ENCODE peak calls at places on chromosomes 6 and 20, in seven cellular contexts. B is HepG2, S is SK-N-SH, I is HCT116, A is K562, C is GM12878, F is H1. U is an unnamed sample.

GRCh38 chr20:32965115-32965514 is 39.1 kb downstream of the SUN5 start:
- DNase-seq in S (peak; percentile 8), F (no peak), B (no peak), C (no peak), A (no peak), I (no peak), U (no peak)

GRCh38 chr6:153511896-153512496 is 380.9 kb upstream of the RGS17 start:
- DNase-seq in I (peak; percentile 8), A (peak; percentile 19), C (no peak), B (peak; percentile 29), F (no peak), S (peak; percentile 9), U (peak; percentile 4)

GRCh38 chr6:2471474-2471873 is 226.1 kb upstream of the GMDS start:
- DNase-seq in B (no peak), C (no peak), A (no peak), S (no peak), F (no peak), I (no peak), U (no peak)

GRCh38 chr20:57611605-57612311 is 8.5 kb downstream of the ZBP1 start:
- DNase-seq in B (no peak), I (no peak), F (no peak), S (no peak), A (no peak), C (no peak), U (no peak)

GRCh38 chr6:7919871-7920270 is 9.3 kb upstream of the TXNDC5 start:
- DNase-seq in C (no peak), I (peak; percentile 60), A (peak; percentile 67), S (no peak), B (peak; percentile 36), F (no peak), U (no peak)

GRCh38 chr6:85124472-85125428 is 325.1 kb upstream of the NT5E start:
- DNase-seq in S (no peak), B (no peak), I (peak; percentile 15), F (no peak), C (no peak), A (no peak), U (no peak)

GRCh38 chr6:75203721-75204120 is 2.1 kb downstream of the COL12A1 start:
- DNase-seq in C (no peak), I (no peak), F (no peak), S (no peak), A (no peak), B (no peak), U (peak; percentile 91)

GRCh38 chr6:100382767-100383195 is 81.9 kb downstream of the SIM1 start:
- DNase-seq in C (no peak), S (no peak), A (no peak), B (no peak), I (no peak), F (no peak), U (no peak)

GRCh38 chr20:11391591-11391990 is 526.1 kb upstream of the BTBD3 start:
- DNase-seq in A (no peak), C (no peak), B (no peak), I (no peak), F (no peak), S (no peak), U (no peak)

GRCh38 chr20:11395581-11395980 is 522.1 kb upstream of the BTBD3 start:
- DNase-seq in I (no peak), S (no peak), B (no peak), A (no peak), C (no peak), F (no peak), U (no peak)

GRCh38 chr20:11389188-11389587 is 528.5 kb upstream of the BTBD3 start:
- DNase-seq in A (no peak), B (no peak), F (no peak), I (no peak), C (no peak), S (no peak), U (no peak)

DNA sequence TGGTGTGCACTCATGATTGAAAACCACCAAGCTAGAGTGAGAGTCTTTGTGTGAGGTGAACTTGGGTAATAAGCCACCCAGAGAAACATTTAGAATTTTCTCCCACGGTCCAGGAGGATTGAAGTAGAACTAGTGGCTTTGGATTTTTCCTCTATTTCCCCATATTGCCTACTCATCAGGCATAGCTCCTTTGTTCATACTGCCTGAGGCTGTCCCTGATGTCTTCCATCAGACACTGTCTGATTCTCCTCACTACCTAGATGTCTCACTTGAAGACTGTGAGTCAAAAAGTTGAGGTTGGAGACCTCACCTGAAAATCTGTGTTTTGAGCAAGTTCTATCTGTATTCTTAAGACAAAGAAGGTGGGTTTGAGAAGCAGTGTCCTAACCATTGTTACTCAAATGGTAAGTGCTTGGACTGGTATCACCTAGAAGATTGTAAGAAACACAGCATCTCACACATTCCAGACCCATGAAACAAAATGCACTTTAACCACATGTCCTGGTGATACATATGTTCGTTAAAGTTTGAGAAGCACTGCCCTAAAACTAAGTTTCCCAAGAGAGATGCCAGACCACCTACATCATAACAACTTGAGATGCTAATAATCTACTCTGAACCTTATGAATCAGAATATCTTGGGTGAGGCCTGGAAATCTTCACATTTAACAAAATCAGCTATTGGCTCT is 523.4 kb upstream of the BTBD3 start:
- DNase-seq in B (no peak), C (no peak), A (no peak), I (no peak), S (no peak), F (no peak), U (no peak)
- TF ChIP-seq JUND in B (no peak), C (no peak), A (no peak), I (no peak), S (no peak), F (no peak), U (no peak)

DNA sequence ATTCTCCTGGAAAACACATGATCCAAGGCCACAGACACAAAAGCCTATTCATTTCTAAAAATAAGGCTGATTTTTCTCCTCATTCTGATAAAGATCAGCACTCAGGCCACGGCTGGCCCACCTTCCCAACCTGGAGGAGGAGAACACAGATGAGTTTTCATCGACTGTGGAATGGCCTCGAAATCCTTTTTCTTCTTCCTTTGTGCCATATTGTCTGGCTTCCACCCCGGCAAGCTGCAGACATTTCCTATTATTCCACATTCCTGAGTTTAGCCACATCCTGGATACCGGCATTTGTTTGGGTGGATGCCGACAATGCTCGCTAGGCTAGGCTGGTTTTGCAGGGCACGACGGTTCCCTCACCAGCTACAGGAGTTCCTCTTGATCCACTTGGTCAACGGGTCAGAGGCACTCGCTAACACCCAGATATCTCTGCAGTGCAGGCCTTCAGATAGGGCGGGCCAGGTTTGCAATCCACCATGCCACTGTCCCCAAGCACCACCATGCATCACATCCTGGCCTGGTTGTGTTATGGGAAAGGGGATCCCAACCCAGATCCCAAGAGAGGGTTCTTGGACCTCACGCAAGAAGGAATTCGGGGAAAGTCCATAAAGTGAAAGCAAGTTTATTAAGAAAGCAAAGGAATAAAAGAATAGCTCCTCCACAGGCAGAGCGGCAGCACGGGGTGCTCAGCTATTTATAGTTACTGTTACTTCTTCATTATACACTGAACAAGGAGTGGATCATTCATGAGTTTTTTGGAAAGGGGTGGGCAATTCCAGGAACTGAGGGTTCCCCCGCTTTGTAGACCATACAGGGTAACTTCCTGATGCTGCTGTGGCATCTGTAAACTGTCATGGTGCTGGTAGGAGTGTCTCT is 4.2 kb upstream of the CTSZ start:
- DNase-seq in A (peak; percentile 60), I (no peak), C (no peak), F (peak; percentile 26), B (peak; percentile 78), S (no peak), U (no peak)
- TF ChIP-seq JUND in A (no peak), I (no peak), C (no peak), F (no peak), B (no peak), S (no peak), U (no peak)

GRCh38 chr20:61677928-61678327 is 387.8 kb downstream of the TAF4 start:
- DNase-seq in C (no peak), F (no peak), A (no peak), B (no peak), I (no peak), S (no peak), U (no peak)

GRCh38 chr20:61678437-61678836 is 387.2 kb downstream of the TAF4 start:
- DNase-seq in A (no peak), S (no peak), B (no peak), F (no peak), C (no peak), I (no peak), U (no peak)

GRCh38 chr20:61682114-61682997 is 383.3 kb downstream of the TAF4 start:
- DNase-seq in C (no peak), F (no peak), A (no peak), S (no peak), I (no peak), B (no peak), U (no peak)

GRCh38 chr20:61679473-61679872 is 386.2 kb downstream of the TAF4 start:
- DNase-seq in C (no peak), S (no peak), F (no peak), I (no peak), A (no peak), B (no peak), U (no peak)

DNA sequence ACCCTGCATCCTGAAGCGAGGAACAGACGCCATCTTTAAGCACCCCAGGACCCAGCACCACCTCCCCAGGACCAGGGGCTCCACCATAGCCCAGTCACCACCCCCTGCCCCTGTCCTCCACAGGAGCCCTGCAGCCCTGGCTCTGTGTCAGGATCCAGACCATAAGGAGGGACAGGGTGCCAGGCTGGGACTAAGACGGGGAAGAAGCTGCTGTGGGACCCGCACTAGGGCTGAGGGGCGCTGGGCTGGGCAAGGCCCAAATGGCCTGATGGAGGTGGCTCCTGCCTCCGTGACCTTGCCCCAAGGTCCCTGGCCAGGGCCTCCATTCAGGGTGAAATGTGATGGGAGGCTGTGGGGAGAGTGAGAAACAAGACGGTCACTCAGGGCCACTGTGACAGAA is 385.6 kb downstream of the TAF4 start:
- DNase-seq in S (no peak), B (no peak), F (no peak), I (no peak), A (no peak), C (no peak), U (no peak)
- TF ChIP-seq JUND in S (no peak), B (no peak), F (no peak), I (no peak), A (no peak), C (no peak), U (no peak)

GRCh38 chr6:41537359-41537758 is 8.8 kb upstream of the FOXP4 start:
- DNase-seq in S (no peak), F (no peak), A (no peak), B (no peak), I (no peak), C (no peak), U (no peak)

GRCh38 chr6:41536884-41537347 is 9.3 kb upstream of the FOXP4 start:
- DNase-seq in S (no peak), C (no peak), I (peak; percentile 18), F (no peak), A (no peak), B (no peak), U (peak; percentile 93)

GRCh38 chr6:41539204-41539603 is 7.0 kb upstream of the FOXP4 start:
- DNase-seq in B (no peak), F (no peak), C (no peak), I (no peak), S (no peak), A (no peak), U (no peak)

GRCh38 chr6:41541364-41541763 is 4.8 kb upstream of the FOXP4 start:
- DNase-seq in F (no peak), A (no peak), B (no peak), C (no peak), I (no peak), S (no peak), U (no peak)

DNA sequence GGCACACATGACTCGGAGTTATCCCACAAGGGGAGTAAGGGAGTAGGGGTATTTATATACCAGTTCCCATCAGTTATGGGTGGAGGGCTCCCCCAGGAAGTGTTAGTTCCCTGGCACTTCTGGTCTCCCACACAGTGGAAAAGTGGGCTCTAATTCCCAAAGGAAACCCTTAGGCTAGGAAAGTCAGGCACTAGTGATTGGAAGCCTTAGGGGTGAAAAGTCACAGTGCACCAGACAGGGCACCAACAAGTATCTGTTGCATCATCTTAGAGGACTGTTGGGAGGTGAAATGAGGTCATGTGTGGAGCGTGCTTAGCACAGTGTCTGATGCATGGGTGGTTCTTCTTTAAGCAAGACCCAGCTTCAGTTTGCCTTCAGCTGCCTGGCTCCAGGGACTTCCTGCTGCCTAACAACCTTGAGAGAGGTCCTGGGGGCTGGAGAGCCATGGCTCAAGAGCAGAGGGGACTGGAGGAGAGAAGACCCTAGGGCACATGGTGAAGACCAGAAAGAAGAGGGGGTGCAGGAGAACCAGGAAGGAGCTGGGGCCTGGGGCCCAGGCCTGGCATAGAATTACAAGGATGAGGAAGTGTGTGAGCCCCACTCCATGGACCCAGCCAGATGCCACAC is 7.5 kb upstream of the FOXP4 start:
- DNase-seq in I (no peak), C (no peak), B (no peak), F (no peak), S (no peak), A (peak; percentile 39), U (no peak)
- TF ChIP-seq JUND in I (no peak), C (no peak), B (peak; percentile 24), F (no peak), S (no peak), A (peak; percentile 92), U (no peak)